ENCODE peak calls at places on chromosome 17, in five cellular contexts. B, R, E, X and N are unnamed samples. For H3K27me3, the result is how much of the 10 kb centered on the place peaks cover.

GRCh38 chr17:20228410-20228809 is 219.3 kb downstream of the SPECC1 start:
- DNase-seq in E (no peak), X (no peak), B (no peak), R (no peak), N (no peak)

GRCh38 chr17:61450641-61451537 is 1.3 kb upstream of the TBX4 start:
- DNase-seq in B (no peak), R (no peak), X (no peak), E (no peak), N (no peak)

GRCh38 chr17:50805486-50805885 is 29.9 kb upstream of the WFIKKN2 start:
- DNase-seq in E (no peak), R (no peak), B (no peak), X (peak), N (no peak)

GRCh38 chr17:7119314-7119713 is 4.7 kb upstream of the ASGR2 start:
- DNase-seq in X (no peak), E (no peak), R (no peak), B (no peak), N (no peak)

GRCh38 chr17:21025446-21025845 is 17.4 kb downstream of the USP22 start:
- DNase-seq in R (no peak), E (no peak), B (peak), X (no peak), N (no peak)

GRCh38 chr17:9811086-9811485 is 10.8 kb downstream of the GSG1L2 start:
- DNase-seq in E (no peak), X (no peak), B (peak), R (no peak), N (no peak)

GRCh38 chr17:73976676-73977521 is 226.6 kb upstream of the RPL38 start:
- DNase-seq in E (no peak), R (no peak), X (no peak), B (no peak), N (no peak)

GRCh38 chr17:68288375-68288774 is 2.6 kb downstream of the SLC16A6 start:
- DNase-seq in B (no peak), E (no peak), X (no peak), R (no peak), N (no peak)

GRCh38 chr17:43662432-43663141 is 865 bp upstream of the MEOX1 start:
- DNase-seq in E (no peak), X (no peak), R (no peak), B (no peak), N (no peak)
- TF ChIP-seq CTCF in E (no peak), X (no peak), R (no peak), B (no peak), N (no peak)

GRCh38 chr17:36901506-36901905 is 35.8 kb upstream of the LHX1 start:
- DNase-seq in E (no peak), B (peak), R (no peak), X (no peak), N (no peak)
- H3K27me3 ChIP-seq in E (under half), B (under half), R (under half), X (under half), N (under half)

DNA sequence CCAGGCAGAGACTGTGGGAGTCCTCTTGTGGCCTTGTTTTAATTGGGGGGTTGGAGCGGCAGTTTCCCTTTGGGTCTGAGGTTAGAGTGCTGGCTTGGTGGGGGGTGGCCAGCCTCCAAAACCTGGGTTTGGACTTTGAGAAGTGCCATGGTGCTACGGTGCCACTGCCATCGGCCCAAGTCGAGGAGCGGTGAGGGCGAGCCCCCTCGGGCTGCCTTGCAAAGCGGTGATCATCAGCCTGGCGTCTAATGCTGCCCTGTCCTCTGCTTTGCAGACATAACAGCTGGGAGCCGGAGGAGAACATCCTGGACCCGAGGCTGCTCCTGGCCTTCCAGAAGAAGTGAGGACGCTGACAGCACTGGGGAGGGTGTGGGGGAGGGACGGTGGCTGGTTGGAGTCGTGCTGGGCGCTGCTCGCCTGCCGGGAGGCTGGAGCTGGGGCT is 1.2 kb downstream of the CBX2 start:
- DNase-seq in R (no peak), X (no peak), E (no peak), B (no peak), N (no peak)
- H3K4me3 ChIP-seq in R (no peak), X (no peak), E (no peak), B (peak), N (no peak)

GRCh38 chr17:80035937-80036714 is at the start of gene CCDC40:
- DNase-seq in B (peak), X (peak), E (peak), R (peak), N (peak)
- TF ChIP-seq CTCF in B (no peak), X (no peak), E (no peak), R (no peak), N (no peak)